ENCODE peak calls at places on chromosome 2, in six cellular contexts. One of them, this sample, is unnamed.

GRCh38 chr2:239316562-239317465 is 84.0 kb downstream of the HDAC4 start:
- DNase-seq in K562: peak; percentile 77
- DNase-seq in erythroblast: peak; percentile 42
- DNase-seq in NAMALWA: no peak
- DNase-seq in activated CD4-positive, alpha-beta T cell treated with anti-CD3 and anti-CD28 coated beads for 48 hours: no peak
- DNase-seq in naive thymus-derived CD8-positive, alpha-beta T cell: no peak
- DNase-seq in this sample: no peak

GRCh38 chr2:124563415-124563814 is 538.3 kb downstream of the CNTNAP5 start:
- DNase-seq in K562: no peak
- DNase-seq in erythroblast: no peak
- DNase-seq in NAMALWA: peak; percentile 1
- DNase-seq in activated CD4-positive, alpha-beta T cell treated with anti-CD3 and anti-CD28 coated beads for 48 hours: no peak
- DNase-seq in naive thymus-derived CD8-positive, alpha-beta T cell: no peak
- DNase-seq in this sample: no peak

GRCh38 chr2:205685314-205686230 is 3.3 kb downstream of the NRP2 start:
- DNase-seq in K562: no peak
- DNase-seq in erythroblast: no peak
- DNase-seq in NAMALWA: no peak
- DNase-seq in activated CD4-positive, alpha-beta T cell treated with anti-CD3 and anti-CD28 coated beads for 48 hours: peak; percentile 39
- DNase-seq in naive thymus-derived CD8-positive, alpha-beta T cell: no peak
- DNase-seq in this sample: no peak

GRCh38 chr2:179592167-179592936 is 269.1 kb downstream of the ZNF385B start:
- DNase-seq in K562: no peak
- DNase-seq in erythroblast: no peak
- DNase-seq in NAMALWA: no peak
- DNase-seq in activated CD4-positive, alpha-beta T cell treated with anti-CD3 and anti-CD28 coated beads for 48 hours: no peak
- DNase-seq in naive thymus-derived CD8-positive, alpha-beta T cell: no peak
- DNase-seq in this sample: no peak

GRCh38 chr2:219497495-219498279 is 1.0 kb upstream of the GMPPA start:
- DNase-seq in K562: peak; percentile 87
- DNase-seq in erythroblast: peak; percentile 78
- DNase-seq in NAMALWA: no peak
- DNase-seq in activated CD4-positive, alpha-beta T cell treated with anti-CD3 and anti-CD28 coated beads for 48 hours: peak; percentile 30
- DNase-seq in naive thymus-derived CD8-positive, alpha-beta T cell: no peak
- DNase-seq in this sample: no peak

GRCh38 chr2:226581661-226582060 is 218.0 kb downstream of the IRS1 start:
- DNase-seq in K562: no peak
- DNase-seq in erythroblast: no peak
- DNase-seq in NAMALWA: no peak
- DNase-seq in activated CD4-positive, alpha-beta T cell treated with anti-CD3 and anti-CD28 coated beads for 48 hours: no peak
- DNase-seq in naive thymus-derived CD8-positive, alpha-beta T cell: no peak
- DNase-seq in this sample: no peak

GRCh38 chr2:156401863-156402262 is 34.3 kb upstream of the GPD2 start:
- DNase-seq in K562: no peak
- DNase-seq in erythroblast: no peak
- DNase-seq in NAMALWA: no peak
- DNase-seq in activated CD4-positive, alpha-beta T cell treated with anti-CD3 and anti-CD28 coated beads for 48 hours: no peak
- DNase-seq in naive thymus-derived CD8-positive, alpha-beta T cell: no peak
- DNase-seq in this sample: no peak

GRCh38 chr2:102891261-102891660 is 129.4 kb downstream of the TMEM182 start:
- DNase-seq in K562: no peak
- DNase-seq in erythroblast: no peak
- DNase-seq in NAMALWA: no peak
- DNase-seq in activated CD4-positive, alpha-beta T cell treated with anti-CD3 and anti-CD28 coated beads for 48 hours: no peak
- DNase-seq in naive thymus-derived CD8-positive, alpha-beta T cell: no peak
- DNase-seq in this sample: peak; percentile 58

GRCh38 chr2:97727296-97727695 is 13.9 kb downstream of the ZAP70 start:
- DNase-seq in K562: no peak
- DNase-seq in erythroblast: no peak
- DNase-seq in NAMALWA: no peak
- DNase-seq in activated CD4-positive, alpha-beta T cell treated with anti-CD3 and anti-CD28 coated beads for 48 hours: no peak
- DNase-seq in naive thymus-derived CD8-positive, alpha-beta T cell: no peak
- DNase-seq in this sample: no peak

GRCh38 chr2:51981813-51982212 is 949.9 kb upstream of the NRXN1 start:
- DNase-seq in K562: no peak
- DNase-seq in erythroblast: no peak
- DNase-seq in NAMALWA: no peak
- DNase-seq in activated CD4-positive, alpha-beta T cell treated with anti-CD3 and anti-CD28 coated beads for 48 hours: no peak
- DNase-seq in naive thymus-derived CD8-positive, alpha-beta T cell: no peak
- DNase-seq in this sample: no peak